ENCODE peak calls at places on chromosome 3, in nine cellular contexts. U is astrocyte of the spinal cord; D is NCI-H146; R is activated effector memory CD4-positive, alpha-beta T cell treated with Interleukin-2 at 50 U/mL for 16 hours; Y is mucosa of descending colon; V is ovary; N is right cardiac atrium; X is GM12891; C is stimulated activated CD4-positive, alpha-beta T cell treated with anti-CD3 and anti-CD28 coated beads, TNF-alpha, amount 100 ng/mL, for 24 hours. O is an unnamed sample.

GRCh38 chr3:105791919-105792786 is 76.7 kb downstream of the CBLB start:
- DNase-seq in U (peak), D (no peak), R (no peak), Y (no peak), V (peak), N (peak), X (no peak), C (no peak), O (peak)

GRCh38 chr3:170815340-170815739 is 54.7 kb downstream of the RPL22L1 start:
- DNase-seq in U (peak), D (peak), R (no peak), Y (peak), V (no peak), N (no peak), X (no peak), C (no peak), O (peak)

GRCh38 chr3:45020534-45020933 is 5.6 kb upstream of the CLEC3B start:
- DNase-seq in U (no peak), D (no peak), R (no peak), Y (no peak), V (no peak), N (no peak), X (no peak), C (no peak), O (no peak)

GRCh38 chr3:44795197-44795596 is 33.6 kb downstream of the KIF15 start:
- DNase-seq in U (peak), D (no peak), R (no peak), Y (no peak), V (no peak), N (no peak), X (no peak), C (no peak), O (no peak)

GRCh38 chr3:181711325-181712135 is at the start of gene SOX2:
- DNase-seq in U (peak), D (peak), R (no peak), Y (peak), V (peak), N (no peak), X (peak), C (no peak), O (peak)

GRCh38 chr3:55742027-55742710 is 255.1 kb upstream of the WNT5A start:
- DNase-seq in U (no peak), D (peak), R (no peak), Y (no peak), V (no peak), N (no peak), X (no peak), C (no peak), O (peak)

GRCh38 chr3:124325248-124325647 is 333.3 kb upstream of the ROPN1 start:
- DNase-seq in U (no peak), D (no peak), R (no peak), Y (no peak), V (no peak), N (no peak), X (no peak), C (no peak), O (no peak)

GRCh38 chr3:112374334-112374734 is 41.4 kb downstream of the CD200 start:
- DNase-seq in U (no peak), D (no peak), R (no peak), Y (no peak), V (no peak), N (no peak), X (no peak), C (no peak), O (no peak)

GRCh38 chr3:125960456-125961288 is 8.3 kb upstream of the ROPN1B start:
- DNase-seq in U (no peak), D (no peak), R (no peak), Y (no peak), V (no peak), N (peak), X (no peak), C (no peak), O (no peak)

GRCh38 chr3:155233213-155233612 is 60.3 kb downstream of the STRIT1 start:
- DNase-seq in U (peak), D (no peak), R (no peak), Y (no peak), V (peak), N (peak), X (no peak), C (no peak), O (no peak)

GRCh38 chr3:72560857-72561675 is 287.2 kb downstream of the SHQ1 start:
- DNase-seq in U (no peak), D (no peak), R (no peak), Y (no peak), V (no peak), N (no peak), X (no peak), C (no peak), O (no peak)

GRCh38 chr3:30914696-30915095 is 20.2 kb upstream of the GADL1 start:
- DNase-seq in U (no peak), D (no peak), R (no peak), Y (no peak), V (no peak), N (no peak), X (no peak), C (no peak), O (no peak)

GRCh38 chr3:65130782-65131181 is 443.0 kb upstream of the ADAMTS9 start:
- DNase-seq in U (no peak), D (no peak), R (no peak), Y (no peak), V (no peak), N (no peak), X (no peak), C (no peak), O (no peak)

GRCh38 chr3:196108075-196108743 is 26.3 kb upstream of the TFRC start:
- DNase-seq in U (no peak), D (peak), R (no peak), Y (peak), V (no peak), N (no peak), X (no peak), C (no peak), O (peak)

GRCh38 chr3:43759297-43759782 is 68.6 kb downstream of the ABHD5 start:
- DNase-seq in U (peak), D (no peak), R (no peak), Y (no peak), V (no peak), N (no peak), X (no peak), C (no peak), O (peak)

GRCh38 chr3:2915826-2916225 is 194.3 kb downstream of the IL5RA start:
- DNase-seq in U (no peak), D (no peak), R (no peak), Y (no peak), V (no peak), N (no peak), X (no peak), C (no peak), O (no peak)

GRCh38 chr3:196837819-196838420 is 29.8 kb upstream of the SENP5 start:
- DNase-seq in U (peak), D (peak), R (peak), Y (peak), V (peak), N (peak), X (peak), C (peak), O (peak)

GRCh38 chr3:194103475-194103874 is 32.5 kb upstream of the HES1 start:
- DNase-seq in U (no peak), D (no peak), R (peak), Y (no peak), V (no peak), N (no peak), X (peak), C (no peak), O (no peak)

GRCh38 chr3:25748189-25748588 is 35.1 kb downstream of the NGLY1 start:
- DNase-seq in U (no peak), D (no peak), R (no peak), Y (no peak), V (no peak), N (no peak), X (no peak), C (no peak), O (no peak)

GRCh38 chr3:144073698-144074097 is 102.1 kb downstream of the DIPK2A start:
- DNase-seq in U (no peak), D (no peak), R (no peak), Y (no peak), V (no peak), N (no peak), X (no peak), C (no peak), O (no peak)

GRCh38 chr3:197017003-197017402 is 12.6 kb downstream of the MELTF start:
- DNase-seq in U (no peak), D (no peak), R (no peak), Y (no peak), V (no peak), N (no peak), X (no peak), C (no peak), O (no peak)

GRCh38 chr3:14117468-14118399 is 6.9 kb downstream of the CHCHD4 start:
- DNase-seq in U (no peak), D (no peak), R (no peak), Y (no peak), V (no peak), N (no peak), X (no peak), C (no peak), O (no peak)

GRCh38 chr3:133574260-133574881 is 885 bp downstream of the CDV3 start:
- DNase-seq in U (peak), D (no peak), R (peak), Y (peak), V (peak), N (peak), X (peak), C (peak), O (no peak)

GRCh38 chr3:143843607-143844006 is 4.7 kb downstream of the SLC9A9 start:
- DNase-seq in U (no peak), D (no peak), R (no peak), Y (no peak), V (no peak), N (no peak), X (no peak), C (no peak), O (no peak)

GRCh38 chr3:104397713-104398112 is 969.0 kb upstream of the ALCAM start:
- DNase-seq in U (no peak), D (no peak), R (no peak), Y (no peak), V (no peak), N (no peak), X (no peak), C (no peak), O (no peak)

GRCh38 chr3:177281292-177281942 is 84.1 kb upstream of the TBL1XR1 start:
- DNase-seq in U (no peak), D (peak), R (no peak), Y (no peak), V (no peak), N (no peak), X (no peak), C (no peak), O (peak)

GRCh38 chr3:140756240-140757016 is 78.6 kb downstream of the TRIM42 start:
- DNase-seq in U (no peak), D (no peak), R (no peak), Y (no peak), V (no peak), N (no peak), X (no peak), C (no peak), O (no peak)

GRCh38 chr3:174147798-174148197 is 711.3 kb upstream of the NAALADL2 start:
- DNase-seq in U (no peak), D (no peak), R (no peak), Y (no peak), V (no peak), N (no peak), X (no peak), C (no peak), O (no peak)

GRCh38 chr3:109072208-109072607 is 45.7 kb downstream of the MORC1 start:
- DNase-seq in U (no peak), D (no peak), R (no peak), Y (no peak), V (no peak), N (no peak), X (no peak), C (no peak), O (no peak)

GRCh38 chr3:9396301-9396631 is 1.1 kb upstream of the SETD5 start:
- DNase-seq in U (peak), D (peak), R (no peak), Y (peak), V (no peak), N (no peak), X (peak), C (no peak), O (peak)

GRCh38 chr3:110027446-110027845 is 690.1 kb upstream of the DPPA4 start:
- DNase-seq in U (peak), D (no peak), R (no peak), Y (no peak), V (no peak), N (no peak), X (no peak), C (no peak), O (no peak)

GRCh38 chr3:70072180-70072579 is 72.6 kb downstream of the SAMMSON start:
- DNase-seq in U (no peak), D (no peak), R (no peak), Y (no peak), V (no peak), N (no peak), X (no peak), C (no peak), O (no peak)